ENCODE peak calls at places on chromosomes 13 and 19, in five cellular contexts. S, A, O, Q and H are unnamed samples.

GRCh38 chr13:29835280-29836061 is 14.9 kb downstream of the UBL3 start:
- DNase-seq in S (no peak), A (no peak), O (no peak), Q (no peak), H (no peak)

GRCh38 chr19:16355293-16356043 is 30.8 kb downstream of the KLF2 start:
- DNase-seq in S (no peak), A (no peak), O (no peak), Q (no peak), H (peak)

GRCh38 chr19:45442927-45443461 is 19.3 kb upstream of the ERCC1 start:
- DNase-seq in S (no peak), A (peak), O (no peak), Q (peak), H (peak)

GRCh38 chr19:47541507-47541906 is 26.6 kb upstream of the NAPA start:
- DNase-seq in S (no peak), A (no peak), O (no peak), Q (no peak), H (no peak)

GRCh38 chr13:93690139-93690538 is 463.5 kb downstream of the GPC6 start:
- DNase-seq in S (no peak), A (no peak), O (peak), Q (peak), H (no peak)

GRCh38 chr19:35052599-35053190 is 11.2 kb downstream of the HPN start:
- DNase-seq in S (no peak), A (no peak), O (no peak), Q (no peak), H (no peak)

GRCh38 chr19:49637865-49638350 is 2.0 kb downstream of the RRAS start:
- DNase-seq in S (no peak), A (peak), O (no peak), Q (peak), H (peak)

GRCh38 chr13:112990783-112991182 is 21.8 kb downstream of the MCF2L start:
- DNase-seq in S (no peak), A (no peak), O (no peak), Q (no peak), H (no peak)

GRCh38 chr19:14555918-14556661 is 15.8 kb downstream of the NDUFB7 start:
- DNase-seq in S (no peak), A (no peak), O (no peak), Q (peak), H (no peak)

GRCh38 chr19:12864143-12864542 is 17.1 kb downstream of the DNASE2 start:
- DNase-seq in S (no peak), A (no peak), O (no peak), Q (no peak), H (no peak)

GRCh38 chr19:29966594-29967249 is 24.7 kb downstream of the URI1 start:
- DNase-seq in S (no peak), A (no peak), O (no peak), Q (no peak), H (no peak)

GRCh38 chr13:21948781-21949474 is 278.1 kb downstream of the FGF9 start:
- DNase-seq in S (no peak), A (no peak), O (no peak), Q (no peak), H (no peak)